ENCODE peak calls at places on chromosome 22, in seven cellular contexts. M is neural progenitor cell; E is CD8-positive, alpha-beta T cell; Y is upper lobe of right lung; R is mucosa of descending colon; P is right cardiac atrium; S is prostate gland. L is an unnamed sample. For H3K9me3 and H3K4me1, the result is how much of the 10 kb centered on the place peaks cover.

GRCh38 chr22:38879102-38879729 is 7.2 kb upstream of the CBX6 start:
- DNase-seq in P (no peak), E (no peak), R (no peak), Y (no peak), S (no peak), M (no peak), L (no peak)

GRCh38 chr22:20918663-20919220 is 1.5 kb downstream of the CRKL start:
- DNase-seq in P (no peak), M (peak), Y (peak), S (no peak), E (no peak), R (no peak), L (peak)

GRCh38 chr22:21688341-21688705 is 22.5 kb downstream of the PPIL2 start:
- DNase-seq in S (no peak), P (no peak), E (no peak), R (no peak), M (no peak), Y (no peak), L (no peak)

GRCh38 chr22:37654556-37655251 is 3.8 kb upstream of the PDXP start:
- DNase-seq in P (no peak), Y (no peak), E (no peak), S (no peak), R (peak), M (no peak), L (no peak)

GRCh38 chr22:32052259-32052658 is 9.2 kb downstream of the SLC5A1 start:
- DNase-seq in P (no peak), R (no peak), M (no peak), E (no peak), S (no peak), Y (no peak), L (no peak)

GRCh38 chr22:38422615-38423511 is 32.1 kb downstream of the KCNJ4 start:
- DNase-seq in M (no peak), P (peak), Y (no peak), R (no peak), S (no peak), E (no peak), L (peak)

GRCh38 chr22:21064917-21065864 is 19.4 kb downstream of the LRRC74B start:
- DNase-seq in P (no peak), M (no peak), R (no peak), S (no peak), Y (no peak), E (no peak), L (no peak)

GRCh38 chr22:32106930-32107329 is 52.2 kb downstream of the C22orf42 start:
- DNase-seq in S (no peak), P (no peak), R (no peak), M (peak), Y (no peak), E (no peak), L (peak)

GRCh38 chr22:47486569-47487312 is 724.3 kb downstream of the TBC1D22A start:
- DNase-seq in E (no peak), M (no peak), R (no peak), Y (no peak), S (no peak), P (no peak), L (no peak)
- H3K9me3 ChIP-seq in E (under half), M (under half), R (under half), Y (under half), S (under half), P (under half), L (under half)

GRCh38 chr22:46971141-46971775 is 208.8 kb downstream of the TBC1D22A start:
- DNase-seq in E (no peak), R (no peak), P (peak), M (peak), Y (no peak), S (no peak), L (no peak)

GRCh38 chr22:46970411-46971123 is 208.1 kb downstream of the TBC1D22A start:
- DNase-seq in S (no peak), E (no peak), R (no peak), M (no peak), P (peak), Y (no peak), L (no peak)

GRCh38 chr22:46969491-46969890 is 207.0 kb downstream of the TBC1D22A start:
- DNase-seq in P (no peak), Y (no peak), M (no peak), E (no peak), R (no peak), S (no peak), L (no peak)

GRCh38 chr22:46968848-46969247 is 206.4 kb downstream of the TBC1D22A start:
- DNase-seq in R (no peak), Y (no peak), E (no peak), P (no peak), S (no peak), M (no peak), L (no peak)

DNA sequence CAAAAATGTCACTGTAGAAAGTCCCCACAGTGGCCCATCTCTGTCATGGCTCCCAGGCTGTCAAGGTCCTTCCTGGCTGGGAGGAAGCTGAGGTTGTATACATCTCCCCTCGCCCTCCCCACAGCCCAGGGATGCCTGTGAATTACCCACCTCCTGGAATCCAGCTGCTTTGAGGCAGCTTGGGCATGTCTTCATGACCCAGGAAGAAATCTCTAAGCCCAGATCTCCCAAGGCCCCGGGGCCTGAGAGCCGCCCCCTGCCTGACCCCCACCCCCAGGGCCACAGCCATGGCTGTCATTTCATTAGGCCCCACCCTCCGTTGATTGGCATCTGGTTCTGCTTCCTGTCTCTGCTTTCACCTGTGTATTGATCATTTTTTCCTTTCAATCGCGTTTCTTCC is 207.5 kb downstream of the TBC1D22A start:
- DNase-seq in Y (no peak), S (no peak), E (no peak), R (no peak), P (no peak), M (no peak), L (no peak)
- H3K4me1 ChIP-seq in Y (under half), S (under half), E (under half), R (under half), P (under half), M (under half), L (under half)

DNA sequence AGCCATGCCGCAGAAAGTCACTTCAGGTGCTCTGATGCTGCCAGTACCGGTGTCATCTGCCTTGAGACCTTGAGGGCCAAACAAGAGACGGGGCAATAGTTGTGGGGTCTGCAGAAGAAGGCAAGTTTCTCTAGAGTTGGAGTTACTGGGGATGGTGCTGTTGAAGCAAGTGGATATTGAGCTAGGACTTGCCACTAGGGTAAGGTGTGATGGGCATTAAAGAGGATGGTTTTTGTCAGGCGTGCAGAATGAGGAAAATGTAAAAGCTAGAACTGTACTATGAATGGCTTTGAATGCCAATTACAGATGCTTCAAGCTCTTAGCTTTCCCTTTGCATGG is 61.6 kb downstream of the TNRC6B start:
- DNase-seq in P (no peak), R (no peak), S (no peak), M (no peak), Y (no peak), E (no peak), L (no peak)
- H3K4me3 ChIP-seq in P (no peak), R (no peak), S (no peak), M (no peak), Y (no peak), E (no peak), L (no peak)

GRCh38 chr22:47600281-47600680 is 837.8 kb downstream of the TBC1D22A start:
- DNase-seq in Y (peak), P (no peak), M (no peak), E (no peak), R (no peak), S (no peak), L (no peak)
- H3K9me3 ChIP-seq in Y (under half), P (under half), M (under half), E (under half), R (under half), S (under half), L (under half)

GRCh38 chr22:36362819-36363377 is 24.9 kb downstream of the MYH9 start:
- DNase-seq in P (peak), Y (no peak), E (no peak), M (no peak), S (no peak), R (peak), L (no peak)

GRCh38 chr22:36365020-36365411 is 22.8 kb downstream of the MYH9 start:
- DNase-seq in M (peak), R (peak), E (peak), S (no peak), Y (no peak), P (peak), L (no peak)

GRCh38 chr22:36364255-36365019 is 23.3 kb downstream of the MYH9 start:
- DNase-seq in P (peak), E (no peak), M (no peak), S (no peak), R (peak), Y (no peak), L (no peak)

GRCh38 chr22:36362077-36362476 is 25.7 kb downstream of the MYH9 start:
- DNase-seq in Y (no peak), P (no peak), E (no peak), M (no peak), R (no peak), S (no peak), L (no peak)

DNA sequence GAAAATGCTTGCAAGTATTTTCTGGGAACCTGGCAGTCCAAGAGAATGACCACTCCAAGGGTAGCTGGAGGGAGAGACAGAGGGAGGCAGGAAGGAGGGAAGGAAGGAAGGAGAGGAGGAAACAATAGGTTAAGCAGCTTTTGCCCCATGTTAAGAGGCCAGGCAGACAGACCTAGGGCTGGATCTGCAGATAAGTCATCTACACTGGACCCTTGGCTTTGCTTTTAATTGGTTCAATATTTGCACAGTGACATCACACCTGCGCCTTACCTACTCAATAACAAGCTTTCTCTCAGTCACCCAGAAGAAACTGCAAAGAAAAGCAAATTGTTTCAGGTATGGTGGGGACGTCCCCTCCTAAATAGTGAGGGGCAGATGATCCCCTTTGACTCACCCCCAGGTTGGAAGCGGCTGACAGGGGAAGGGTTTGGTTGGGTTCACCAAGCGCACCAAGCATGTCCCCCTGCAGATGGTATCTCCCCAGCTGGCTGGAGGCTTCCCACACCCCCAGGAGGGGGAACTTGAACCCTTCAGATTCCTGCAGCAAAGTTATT is 24.3 kb downstream of the MYH9 start:
- DNase-seq in P (peak), Y (no peak), M (no peak), E (no peak), S (no peak), R (peak), L (no peak)
- H3K4me1 ChIP-seq in P (half or more), Y (half or more), M (half or more), E (half or more), S (half or more), R (half or more), L (under half)

DNA sequence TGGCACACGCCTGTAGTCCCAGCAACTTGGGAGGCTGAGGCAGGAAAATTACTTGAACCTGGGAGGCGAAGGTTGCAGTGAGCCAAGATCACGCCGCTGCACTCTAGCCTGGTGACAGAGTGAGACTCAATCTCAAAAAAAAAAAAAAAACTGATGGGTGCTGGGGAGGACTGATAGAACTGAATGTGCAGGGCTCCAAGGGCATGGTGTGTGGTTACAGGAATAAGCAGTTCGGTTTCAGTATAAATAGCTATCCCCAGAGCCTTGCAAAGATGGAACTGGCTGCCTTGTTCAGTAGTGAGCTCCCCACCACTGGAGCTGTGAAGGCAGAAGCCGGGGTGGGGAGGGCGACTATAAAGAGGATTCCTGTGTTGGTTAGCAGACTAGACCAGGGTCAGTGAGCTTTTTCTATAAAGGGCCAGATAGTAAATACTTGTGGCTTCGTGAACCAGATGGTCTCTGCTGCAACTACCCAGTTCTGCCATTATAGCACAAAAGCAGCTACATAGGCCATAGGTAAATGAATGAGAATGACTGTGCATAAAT is 5.9 kb downstream of the TOM1 start:
- DNase-seq in P (no peak), S (no peak), R (no peak), Y (no peak), M (no peak), E (no peak), L (no peak)
- H3K4me3 ChIP-seq in P (no peak), S (no peak), R (no peak), Y (no peak), M (no peak), E (no peak), L (no peak)

GRCh38 chr22:16960220-16960883 is 47.7 kb downstream of the GAB4 start:
- DNase-seq in M (no peak), E (no peak), P (no peak), S (no peak), Y (no peak), R (no peak), L (no peak)
- H3K9me3 ChIP-seq in M (under half), E (under half), P (under half), S (under half), Y (under half), R (under half), L (under half)

GRCh38 chr22:25373961-25374360 is 154.5 kb downstream of the CRYBB2 start:
- DNase-seq in P (peak), M (no peak), E (no peak), S (no peak), Y (no peak), R (no peak), L (no peak)
- H3K4me1 ChIP-seq in P (under half), M (under half), E (under half), S (under half), Y (under half), R (under half), L (under half)

DNA sequence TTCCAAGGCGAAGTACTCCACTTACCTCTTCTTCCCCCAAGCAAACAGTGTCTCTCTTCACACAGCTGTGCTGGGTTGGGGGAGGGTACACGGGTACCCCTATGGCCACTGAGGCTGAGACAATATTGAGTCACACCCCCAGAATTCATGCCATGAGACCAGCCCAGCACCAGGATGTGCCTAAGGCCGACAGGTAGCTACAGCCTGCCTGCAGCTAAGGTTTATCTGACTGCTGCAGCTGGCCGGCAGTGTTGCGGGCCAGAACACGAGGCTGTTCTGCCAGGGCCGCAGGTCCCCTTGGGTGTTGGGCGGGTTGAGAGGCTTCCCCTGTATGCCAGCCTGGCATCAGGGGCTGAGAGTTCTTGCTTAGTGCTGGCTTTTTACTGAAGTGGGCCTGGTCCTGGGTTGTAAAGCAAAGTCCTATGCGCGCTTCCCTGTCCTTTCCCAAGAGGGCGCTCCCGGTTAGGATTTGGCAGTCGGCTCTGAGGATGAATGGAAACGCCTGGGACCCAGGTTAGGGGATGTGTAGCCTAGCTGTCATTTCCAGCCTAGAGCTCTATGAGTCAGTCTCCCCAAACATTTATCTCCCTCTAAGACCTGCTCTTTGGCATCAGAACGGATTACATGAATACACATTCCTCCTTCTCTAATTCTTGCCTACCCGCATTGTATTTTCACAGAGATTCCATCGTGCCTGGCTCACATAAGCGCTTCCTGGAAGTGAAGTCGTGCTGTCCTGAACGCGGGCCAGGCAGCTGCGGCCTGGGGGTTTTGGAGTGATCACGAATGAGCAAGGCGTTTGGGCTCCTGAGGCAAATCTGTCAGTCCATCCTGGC is 7.1 kb downstream of the USP18 start:
- DNase-seq in E (peak), P (peak), Y (peak), M (peak), R (peak), S (peak), L (peak)
- H3K4me3 ChIP-seq in E (no peak), P (no peak), Y (no peak), M (no peak), R (no peak), S (no peak), L (no peak)